ENCODE peak calls at places on chromosomes 16 and 17, in seven cellular contexts. O is activated T-cell treated with anti-CD3 and anti-CD28 coated beads, Interleukin-2, amount 50 U/mL, for 72 hours; J is fibroblast of mammary gland; U is cerebellar cortex; L is renal cortical epithelial cell; S is WTC11; A is epithelial cell of prostate. P is an unnamed sample.

GRCh38 chr16:85187002-85187401 is 74.7 kb upstream of the CIBAR2 start:
- DNase-seq in O (no peak), J (peak), U (no peak), L (peak), S (no peak), A (no peak), P (no peak)

GRCh38 chr16:2822158-2822495 is 5.1 kb downstream of the PRSS21 start:
- DNase-seq in O (no peak), J (no peak), U (no peak), L (no peak), S (no peak), A (no peak), P (no peak)

GRCh38 chr16:50308237-50308965 is 42.0 kb downstream of the ADCY7 start:
- DNase-seq in O (no peak), J (no peak), U (no peak), L (no peak), S (no peak), A (no peak), P (no peak)

GRCh38 chr17:17205368-17206148 is 575 bp downstream of the PLD6 start:
- DNase-seq in O (peak), J (peak), U (no peak), L (peak), S (peak), A (no peak), P (peak)

GRCh38 chr16:22123759-22124490 is 31.6 kb downstream of the VWA3A start:
- DNase-seq in O (no peak), J (no peak), U (no peak), L (no peak), S (no peak), A (no peak), P (no peak)

GRCh38 chr16:23999663-24000062 is 163.9 kb downstream of the PRKCB start:
- DNase-seq in O (peak), J (no peak), U (peak), L (no peak), S (no peak), A (peak), P (no peak)

GRCh38 chr16:85888405-85889331 is 10.3 kb upstream of the IRF8 start:
- DNase-seq in O (peak), J (peak), U (no peak), L (peak), S (no peak), A (peak), P (peak)

GRCh38 chr17:50638851-50639767 is 4.4 kb downstream of the ABCC3 start:
- DNase-seq in O (no peak), J (peak), U (no peak), L (peak), S (no peak), A (peak), P (peak)

GRCh38 chr17:40486513-40487370 is 14.7 kb downstream of the TNS4 start:
- DNase-seq in O (no peak), J (peak), U (no peak), L (peak), S (no peak), A (no peak), P (peak)

GRCh38 chr17:77366558-77367245 is 225.9 kb downstream of the SEC14L1 start:
- DNase-seq in O (no peak), J (no peak), U (peak), L (peak), S (no peak), A (no peak), P (peak)

GRCh38 chr17:72587773-72588511 is 467.1 kb downstream of the SOX9 start:
- DNase-seq in O (peak), J (no peak), U (peak), L (no peak), S (no peak), A (no peak), P (peak)

GRCh38 chr16:84471316-84471715 is 33.1 kb downstream of the MEAK7 start:
- DNase-seq in O (no peak), J (no peak), U (no peak), L (no peak), S (no peak), A (no peak), P (no peak)

GRCh38 chr16:66472961-66473610 is 46.0 kb downstream of the BEAN1 start:
- DNase-seq in O (no peak), J (no peak), U (no peak), L (no peak), S (no peak), A (no peak), P (no peak)

GRCh38 chr17:48544356-48545021 is 420 bp downstream of the HOXB2 start:
- DNase-seq in O (peak), J (peak), U (no peak), L (no peak), S (peak), A (no peak), P (peak)

GRCh38 chr16:28283798-28284577 is 8.3 kb upstream of the SBK1 start:
- DNase-seq in O (no peak), J (no peak), U (no peak), L (no peak), S (peak), A (no peak), P (no peak)

GRCh38 chr17:45110676-45111611 is 21.4 kb downstream of the PLCD3 start:
- DNase-seq in O (no peak), J (no peak), U (peak), L (peak), S (no peak), A (no peak), P (no peak)

GRCh38 chr16:89190150-89190958 is 10.0 kb downstream of the SLC22A31 start:
- DNase-seq in O (no peak), J (no peak), U (no peak), L (no peak), S (no peak), A (no peak), P (no peak)

GRCh38 chr16:48864055-48864454 is 254.1 kb upstream of the N4BP1 start:
- DNase-seq in O (no peak), J (no peak), U (no peak), L (no peak), S (peak), A (no peak), P (no peak)

GRCh38 chr16:70664325-70665112 is 18.2 kb downstream of the IL34 start:
- DNase-seq in O (no peak), J (no peak), U (no peak), L (no peak), S (no peak), A (no peak), P (no peak)

GRCh38 chr17:42236760-42237159 is 39.4 kb downstream of the STAT5B start:
- DNase-seq in O (no peak), J (no peak), U (no peak), L (no peak), S (no peak), A (no peak), P (no peak)

GRCh38 chr16:11232302-11232851 is 23.6 kb downstream of the SOCS1 start:
- DNase-seq in O (no peak), J (no peak), U (no peak), L (no peak), S (no peak), A (no peak), P (no peak)

GRCh38 chr16:57663917-57664661 is 4.0 kb upstream of the ADGRG3 start:
- DNase-seq in O (no peak), J (no peak), U (no peak), L (no peak), S (no peak), A (no peak), P (no peak)

GRCh38 chr17:56598471-56598870 is 5.0 kb downstream of the NOG start:
- DNase-seq in O (no peak), J (peak), U (no peak), L (peak), S (no peak), A (no peak), P (peak)

GRCh38 chr17:38660097-38661026 is 14.4 kb downstream of the EPOP start:
- DNase-seq in O (no peak), J (no peak), U (no peak), L (no peak), S (no peak), A (no peak), P (no peak)

GRCh38 chr17:47204722-47205418 is 4.3 kb upstream of the MYL4 start:
- DNase-seq in O (peak), J (peak), U (no peak), L (peak), S (no peak), A (no peak), P (peak)

GRCh38 chr16:57859331-57859730 is 57.0 kb upstream of the KIFC3 start:
- DNase-seq in O (no peak), J (peak), U (no peak), L (peak), S (peak), A (no peak), P (peak)

GRCh38 chr16:12629271-12629670 is 174.4 kb downstream of the CPPED1 start:
- DNase-seq in O (no peak), J (no peak), U (no peak), L (no peak), S (no peak), A (no peak), P (peak)

GRCh38 chr16:79892278-79892677 is 291.7 kb upstream of the MAF start:
- DNase-seq in O (no peak), J (no peak), U (no peak), L (no peak), S (no peak), A (no peak), P (no peak)

GRCh38 chr16:65547799-65548446 is 426.1 kb upstream of the CDH11 start:
- DNase-seq in O (no peak), J (peak), U (no peak), L (peak), S (no peak), A (peak), P (peak)

GRCh38 chr16:85833540-85833914 is 34.0 kb downstream of the COX4I1 start:
- DNase-seq in O (no peak), J (no peak), U (no peak), L (no peak), S (no peak), A (no peak), P (no peak)

GRCh38 chr16:1278456-1278855 is 22.6 kb downstream of the TPSD1 start:
- DNase-seq in O (no peak), J (no peak), U (no peak), L (no peak), S (no peak), A (no peak), P (no peak)

GRCh38 chr16:54284319-54284930 is 2.2 kb downstream of the IRX3 start:
- DNase-seq in O (no peak), J (no peak), U (no peak), L (no peak), S (peak), A (no peak), P (no peak)

GRCh38 chr17:44777394-44778348 is 18.9 kb downstream of the ADAM11 start:
- DNase-seq in O (no peak), J (no peak), U (no peak), L (no peak), S (no peak), A (no peak), P (no peak)

GRCh38 chr17:51585514-51586104 is 325.3 kb downstream of the UTP18 start:
- DNase-seq in O (no peak), J (no peak), U (peak), L (no peak), S (peak), A (no peak), P (no peak)

GRCh38 chr17:61808442-61808841 is 54.9 kb downstream of the BRIP1 start:
- DNase-seq in O (no peak), J (no peak), U (no peak), L (no peak), S (no peak), A (no peak), P (no peak)

GRCh38 chr16:58127033-58127556 is 2.1 kb downstream of the CFAP20 start:
- DNase-seq in O (no peak), J (peak), U (peak), L (peak), S (no peak), A (no peak), P (no peak)

GRCh38 chr17:28925912-28926365 is 23.1 kb upstream of the DHRS13 start:
- DNase-seq in O (peak), J (peak), U (no peak), L (peak), S (no peak), A (peak), P (peak)

GRCh38 chr17:39634384-39634871 is 2.5 kb upstream of the STARD3 start:
- DNase-seq in O (peak), J (peak), U (peak), L (peak), S (no peak), A (no peak), P (peak)

P was measured in RCC 7860.